ENCODE peak calls at places on chromosomes 5 and 9, in ten cellular contexts. V is NCI-H510A; I is GM19239; R is Right ventricle myocardium inferior; J is CD4-positive, CD25-positive, alpha-beta regulatory T cell; D is progenitor cell of endocrine pancreas; M is HFF-Myc; E is CD4-positive, alpha-beta T cell; S is breast epithelium; L is ovary. T is an unnamed sample.

GRCh38 chr5:1570975-1571374 is 47.2 kb upstream of the LPCAT1 start:
- DNase-seq in R (no peak), E (no peak), L (no peak), I (no peak), J (no peak), M (no peak), V (no peak), S (no peak), D (no peak), T (no peak)

GRCh38 chr5:178434851-178435250 is 155.3 kb downstream of the COL23A1 start:
- DNase-seq in L (no peak), R (no peak), M (no peak), I (no peak), E (no peak), J (no peak), V (no peak), S (no peak), D (no peak), T (no peak)

GRCh38 chr5:148374693-148375360 is 8.9 kb upstream of the FBXO38 start:
- DNase-seq in R (no peak), S (no peak), D (no peak), E (no peak), L (no peak), J (peak), V (peak), I (no peak), M (no peak), T (no peak)

GRCh38 chr5:106267256-106267655 is 1403.5 kb downstream of the EFNA5 start:
- DNase-seq in E (no peak), M (no peak), J (no peak), I (no peak), L (no peak), S (no peak), D (no peak), R (no peak), V (no peak), T (no peak)

GRCh38 chr5:10856646-10857332 is 95.8 kb upstream of the DAP start:
- DNase-seq in R (no peak), J (peak), M (no peak), V (no peak), L (peak), I (no peak), E (peak), D (peak), S (no peak), T (no peak)

GRCh38 chr9:95096381-95096780 is 221.1 kb downstream of the FANCC start:
- DNase-seq in I (no peak), L (no peak), J (no peak), M (no peak), S (no peak), R (no peak), V (no peak), D (no peak), E (no peak), T (no peak)

GRCh38 chr5:54440456-54440893 is 15.0 kb upstream of the HSPB3 start:
- DNase-seq in L (no peak), J (peak), E (no peak), M (no peak), R (no peak), S (no peak), V (no peak), I (no peak), D (no peak), T (no peak)

GRCh38 chr5:81209869-81210268 is 23.3 kb upstream of the CKMT2 start:
- DNase-seq in S (no peak), L (no peak), I (no peak), J (no peak), D (no peak), M (no peak), E (no peak), V (no peak), R (no peak), T (no peak)

GRCh38 chr5:175693746-175694145 is 35.9 kb downstream of the HRH2 start:
- DNase-seq in M (no peak), E (no peak), S (no peak), I (no peak), R (no peak), D (no peak), J (no peak), L (no peak), V (no peak), T (no peak)

GRCh38 chr5:80216753-80217596 is 38.9 kb downstream of the SERINC5 start:
- DNase-seq in V (peak), M (no peak), L (peak), J (no peak), S (no peak), D (no peak), I (no peak), E (no peak), R (peak), T (no peak)

GRCh38 chr9:18245911-18246310 is 228.0 kb upstream of the ADAMTSL1 start:
- DNase-seq in S (no peak), R (no peak), M (no peak), E (no peak), V (no peak), D (no peak), I (no peak), J (no peak), L (no peak), T (no peak)

GRCh38 chr5:62064993-62065392 is 241.0 kb upstream of the KIF2A start:
- DNase-seq in E (no peak), J (no peak), V (no peak), D (no peak), I (no peak), L (no peak), R (no peak), S (no peak), M (no peak), T (no peak)

GRCh38 chr9:137975936-137976565 is 98.5 kb downstream of the CACNA1B start:
- DNase-seq in V (no peak), D (no peak), J (no peak), R (no peak), S (no peak), I (no peak), L (no peak), M (no peak), E (no peak), T (no peak)

GRCh38 chr5:122436615-122437014 is 124.6 kb downstream of the SNCAIP start:
- DNase-seq in D (no peak), E (no peak), L (no peak), M (no peak), R (no peak), V (no peak), J (no peak), S (no peak), I (no peak), T (no peak)

GRCh38 chr5:66829826-66830225 is 233.6 kb downstream of the MAST4 start:
- DNase-seq in J (peak), M (no peak), V (no peak), E (no peak), L (no peak), S (no peak), R (no peak), D (no peak), I (no peak), T (no peak)

GRCh38 chr9:126564128-126564527 is 49.6 kb upstream of the LMX1B start:
- DNase-seq in M (no peak), I (no peak), E (no peak), L (no peak), S (no peak), D (no peak), J (no peak), R (no peak), V (no peak), T (no peak)

GRCh38 chr5:160548949-160549665 is 127.5 kb downstream of the PTTG1 start:
- DNase-seq in V (no peak), M (no peak), L (no peak), J (no peak), S (no peak), E (no peak), D (no peak), R (no peak), I (no peak), T (no peak)

GRCh38 chr5:139051392-139051791 is 146.8 kb downstream of the SIL1 start:
- DNase-seq in J (no peak), S (no peak), R (no peak), M (no peak), V (no peak), I (no peak), D (no peak), E (no peak), L (no peak), T (no peak)

GRCh38 chr5:96370981-96371380 is 62.1 kb downstream of the PCSK1 start:
- DNase-seq in V (no peak), S (no peak), M (no peak), D (no peak), L (no peak), I (no peak), J (no peak), E (no peak), R (no peak), T (no peak)

GRCh38 chr5:172417983-172418630 is 36.2 kb downstream of the SH3PXD2B start:
- DNase-seq in R (peak), S (peak), V (no peak), E (no peak), I (no peak), J (no peak), M (no peak), D (no peak), L (peak), T (peak)

GRCh38 chr5:149345147-149345891 is at the start of gene GRPEL2:
- DNase-seq in M (peak), S (peak), I (peak), R (peak), E (peak), D (peak), J (peak), V (peak), L (peak), T (peak)

GRCh38 chr5:175478384-175479124 is at the start of gene SFXN1:
- DNase-seq in J (peak), R (peak), M (peak), V (peak), L (peak), D (peak), E (peak), I (peak), S (no peak), T (no peak)

GRCh38 chr5:116144103-116144502 is 59.3 kb downstream of the COMMD10 start:
- DNase-seq in E (no peak), D (no peak), S (no peak), M (no peak), R (no peak), V (no peak), L (no peak), I (no peak), J (no peak), T (no peak)

GRCh38 chr5:140868721-140869554 is at the start of gene PCDHA11:
- DNase-seq in M (no peak), I (no peak), D (no peak), R (no peak), E (no peak), V (no peak), J (peak), L (no peak), S (no peak), T (no peak)

GRCh38 chr9:95284667-95285066 is 32.8 kb downstream of the FANCC start:
- DNase-seq in I (no peak), S (no peak), L (no peak), J (no peak), R (no peak), E (no peak), D (no peak), V (no peak), M (no peak), T (no peak)

GRCh38 chr9:111839981-111840380 is 45.2 kb upstream of the SHOC1 start:
- DNase-seq in E (no peak), R (no peak), L (no peak), S (no peak), D (no peak), J (no peak), M (no peak), I (no peak), V (no peak), T (no peak)

GRCh38 chr5:124704594-124705284 is 41.7 kb downstream of the ZNF608 start:
- DNase-seq in S (no peak), I (peak), M (no peak), L (no peak), D (no peak), V (no peak), J (no peak), R (no peak), E (no peak), T (no peak)

GRCh38 chr5:100903036-100903887 is at the start of gene ST8SIA4:
- DNase-seq in R (peak), D (peak), M (no peak), S (peak), L (no peak), J (peak), V (peak), E (peak), I (no peak), T (no peak)

GRCh38 chr5:120405923-120406322 is 58.2 kb upstream of the PRR16 start:
- DNase-seq in V (no peak), I (no peak), R (no peak), S (no peak), E (no peak), J (no peak), D (no peak), M (no peak), L (no peak), T (peak)

GRCh38 chr9:136808075-136808780 is 480 bp downstream of the RABL6 start:
- DNase-seq in R (no peak), L (no peak), E (peak), I (no peak), S (peak), J (peak), D (no peak), V (no peak), M (no peak), T (no peak)

GRCh38 chr9:77769246-77769645 is 121.1 kb upstream of the GNA14 start:
- DNase-seq in L (no peak), J (no peak), E (no peak), D (no peak), V (no peak), R (no peak), I (no peak), S (no peak), M (no peak), T (no peak)

GRCh38 chr5:150918613-150919012 is 13.8 kb upstream of the ZNF300 start:
- DNase-seq in M (peak), V (no peak), I (no peak), D (no peak), L (no peak), E (no peak), R (no peak), S (no peak), J (no peak), T (no peak)

GRCh38 chr9:119368681-119369581 is at the start of gene BRINP1:
- DNase-seq in J (no peak), I (no peak), D (peak), S (no peak), E (no peak), R (peak), M (no peak), L (no peak), V (peak), T (no peak)